ENCODE peak calls at places on chromosomes 5 and 9, in ten cellular contexts. C is left ventricle myocardium inferior; G is D341Med; O is NCI-H2029; I is NCI-H774; R is HEK293T; J is stomach; P is stimulated activated CD4-positive, alpha-beta T cell treated with anti-CD3 and anti-CD28 coated beads, Interleukin-4, amount 100 ng/mL, for 24 hours; U is heart left ventricle; B is activated CD8-positive, alpha-beta memory T cell treated with anti-CD3 and anti-CD28 coated beads for 48 hours. A is an unnamed sample.

GRCh38 chr9:123929177-123929869 is 603 bp downstream of the DENND1A start:
- DNase-seq in J (no peak), G (peak; percentile 48), R (no peak), B (no peak), P (peak; percentile 18), U (no peak), O (peak; percentile 14), C (peak; percentile 17), I (no peak), A (peak; percentile 33)

GRCh38 chr5:44708611-44709010 is 100.1 kb upstream of the MRPS30 start:
- DNase-seq in U (no peak), J (no peak), R (no peak), I (no peak), O (no peak), P (no peak), G (no peak), B (no peak), C (no peak), A (no peak)

GRCh38 chr5:168756517-168757391 is 177.6 kb upstream of the PANK3 start:
- DNase-seq in P (no peak), I (no peak), B (no peak), O (no peak), U (no peak), C (no peak), J (no peak), G (no peak), R (no peak), A (no peak)

GRCh38 chr5:59236448-59236847 is 653.6 kb downstream of the RAB3C start:
- DNase-seq in U (no peak), J (no peak), R (no peak), P (no peak), I (no peak), B (no peak), C (no peak), O (no peak), G (no peak), A (no peak)

GRCh38 chr5:71925608-71926091 is 181.6 kb upstream of the MAP1B start:
- DNase-seq in I (no peak), G (no peak), J (no peak), O (peak; percentile 59), C (peak; percentile 23), U (no peak), P (no peak), B (no peak), R (no peak), A (no peak)

GRCh38 chr9:21556581-21557427 is 74.7 kb upstream of the IFNE start:
- DNase-seq in U (no peak), B (no peak), C (no peak), G (no peak), J (no peak), O (no peak), P (no peak), I (no peak), R (no peak), A (no peak)

GRCh38 chr9:72554221-72554641 is 32.8 kb downstream of the TMC1 start:
- DNase-seq in O (no peak), J (no peak), I (no peak), B (no peak), U (no peak), G (no peak), C (no peak), R (no peak), P (no peak), A (no peak)

GRCh38 chr5:164202338-164202737 is 696.9 kb downstream of the MAT2B start:
- DNase-seq in G (no peak), R (no peak), U (no peak), B (no peak), O (no peak), I (no peak), J (no peak), P (no peak), C (no peak), A (no peak)

GRCh38 chr5:132272341-132273210 is 15.1 kb downstream of the PDLIM4 start:
- DNase-seq in C (peak; percentile 52), I (peak; percentile 42), B (peak; percentile 42), P (peak; percentile 75), U (peak; percentile 76), J (peak; percentile 69), G (peak; percentile 75), R (peak; percentile 71), O (peak; percentile 47), A (peak; percentile 71)

GRCh38 chr9:137172907-137173794 is 1.3 kb upstream of the TMEM210 start:
- DNase-seq in J (peak; percentile 74), O (peak; percentile 38), G (peak; percentile 48), B (no peak), U (no peak), I (peak; percentile 35), P (no peak), C (no peak), R (no peak), A (no peak)

GRCh38 chr5:162641142-162641813 is 573.7 kb downstream of the GABRG2 start:
- DNase-seq in R (no peak), C (no peak), P (no peak), B (no peak), U (no peak), J (no peak), I (no peak), O (no peak), G (no peak), A (no peak)

GRCh38 chr5:118963169-118963568 is 25.2 kb downstream of the DTWD2 start:
- DNase-seq in B (no peak), G (no peak), C (no peak), R (no peak), I (no peak), J (no peak), U (no peak), O (no peak), P (no peak), A (no peak)

GRCh38 chr9:133403766-133404439 is 13.9 kb downstream of the REXO4 start:
- DNase-seq in J (peak; percentile 74), P (peak; percentile 66), B (peak; percentile 32), R (peak; percentile 55), I (peak; percentile 37), G (peak; percentile 70), C (no peak), O (peak; percentile 86), U (no peak), A (peak; percentile 64)

GRCh38 chr5:172793577-172794488 is 22.8 kb upstream of the DUSP1 start:
- DNase-seq in G (no peak), C (no peak), I (no peak), B (no peak), J (no peak), P (no peak), O (no peak), U (no peak), R (no peak), A (no peak)

GRCh38 chr9:79431019-79431679 is 140.6 kb upstream of the TLE4 start:
- DNase-seq in P (no peak), C (no peak), B (no peak), J (no peak), R (no peak), G (no peak), I (no peak), U (no peak), O (no peak), A (no peak)

GRCh38 chr5:10565785-10566506 is 2.1 kb downstream of the ANKRD33B start:
- DNase-seq in U (no peak), P (no peak), I (no peak), R (no peak), O (no peak), B (no peak), J (no peak), C (no peak), G (no peak), A (no peak)

GRCh38 chr5:133112026-133112660 is 60.3 kb downstream of the HSPA4 start:
- DNase-seq in U (no peak), G (no peak), B (no peak), P (no peak), O (no peak), J (no peak), C (no peak), R (no peak), I (no peak), A (no peak)

GRCh38 chr9:113632776-113633590 is 169.5 kb downstream of the RGS3 start:
- DNase-seq in R (no peak), G (no peak), U (peak; percentile 41), C (no peak), P (peak; percentile 12), B (no peak), J (no peak), I (no peak), O (no peak), A (no peak)

GRCh38 chr5:95087819-95088317 is 197.0 kb downstream of the MCTP1 start:
- DNase-seq in U (no peak), R (no peak), C (no peak), B (no peak), G (no peak), O (no peak), I (no peak), P (no peak), J (no peak), A (no peak)

GRCh38 chr5:28632607-28633006 is 1594.2 kb upstream of the CDH9 start:
- DNase-seq in O (no peak), G (no peak), C (no peak), J (no peak), I (no peak), P (no peak), B (no peak), R (no peak), U (no peak), A (no peak)

GRCh38 chr5:143308726-143309125 is 94.8 kb downstream of the NR3C1 start:
- DNase-seq in G (no peak), J (no peak), O (no peak), C (no peak), P (no peak), B (no peak), R (no peak), I (no peak), U (no peak), A (no peak)

GRCh38 chr9:104082147-104082546 is 12.0 kb upstream of the SMC2 start:
- DNase-seq in B (no peak), I (no peak), O (no peak), C (no peak), U (no peak), P (no peak), J (no peak), R (no peak), G (no peak), A (no peak)

GRCh38 chr5:119541716-119542115 is 87.6 kb upstream of the FAM170A start:
- DNase-seq in G (no peak), R (no peak), O (no peak), U (no peak), P (no peak), I (no peak), C (no peak), J (no peak), B (no peak), A (no peak)

GRCh38 chr5:142201471-142201887 is 92.9 kb downstream of the NDFIP1 start:
- DNase-seq in R (no peak), J (no peak), P (no peak), G (no peak), U (no peak), B (no peak), C (no peak), I (no peak), O (no peak), A (no peak)

GRCh38 chr5:139745121-139745799 is 50.3 kb upstream of the PSD2 start:
- DNase-seq in P (peak; percentile 46), G (peak; percentile 74), O (no peak), I (no peak), B (no peak), R (peak; percentile 52), C (peak; percentile 32), J (no peak), U (peak; percentile 73), A (peak; percentile 42)

GRCh38 chr5:107365355-107366109 is 305.2 kb downstream of the EFNA5 start:
- DNase-seq in I (no peak), O (no peak), P (no peak), R (no peak), B (no peak), J (no peak), G (no peak), C (no peak), U (no peak), A (no peak)

GRCh38 chr5:175867587-175868347 is 3.6 kb upstream of the CPLX2 start:
- DNase-seq in I (peak; percentile 44), U (no peak), B (no peak), C (no peak), G (peak; percentile 68), O (peak; percentile 34), J (no peak), P (no peak), R (peak; percentile 66), A (peak; percentile 5)

GRCh38 chr5:76065258-76065657 is 17.9 kb upstream of the SV2C start:
- DNase-seq in J (no peak), B (no peak), I (no peak), P (no peak), G (no peak), U (no peak), C (no peak), O (no peak), R (no peak), A (no peak)

A was measured in activated naive CD4-positive, alpha-beta T cell treated with Interleukin-2 at 50 U/mL for 16 hours.